ENCODE peak calls at places on chromosome 22, in seven cellular contexts. I, V, F, U, O, R and N are unnamed samples.

GRCh38 chr22:29855611-29856181 is 17.6 kb upstream of the ASCC2 start:
- DNase-seq in O (no peak), I (no peak), F (no peak), V (no peak), U (no peak), R (no peak), N (no peak)

GRCh38 chr22:21074092-21074715 is 28.5 kb downstream of the LRRC74B start:
- DNase-seq in I (no peak), U (peak), V (peak), O (no peak), F (peak), R (peak), N (peak)

GRCh38 chr22:29145321-29146072 is 60.2 kb upstream of the EMID1 start:
- DNase-seq in V (no peak), U (no peak), R (no peak), I (no peak), F (no peak), O (no peak), N (no peak)

GRCh38 chr22:17381237-17381913 is 12.1 kb downstream of the CECR2 start:
- DNase-seq in I (no peak), O (no peak), F (no peak), U (no peak), R (no peak), V (no peak), N (no peak)

GRCh38 chr22:32411388-32411787 is 659 bp downstream of the RTCB start:
- DNase-seq in R (no peak), F (no peak), I (no peak), V (peak), O (no peak), U (no peak), N (peak)

GRCh38 chr22:38230108-38230825 is 28.5 kb downstream of the MAFF start:
- DNase-seq in U (no peak), R (peak), V (no peak), F (peak), I (no peak), O (no peak), N (no peak)

GRCh38 chr22:48489551-48490512 is 1337.8 kb downstream of the BRD1 start:
- DNase-seq in F (peak), V (peak), I (no peak), R (no peak), O (peak), U (no peak), N (no peak)

GRCh38 chr22:26364066-26365015 is 64.7 kb upstream of the ASPHD2 start:
- DNase-seq in O (peak), U (peak), I (peak), R (peak), V (peak), F (peak), N (peak)

GRCh38 chr22:39627208-39627607 is 56.7 kb downstream of the CACNA1I start:
- DNase-seq in F (no peak), O (no peak), R (no peak), V (no peak), U (no peak), I (no peak), N (no peak)

GRCh38 chr22:24516301-24516737 is 21.2 kb downstream of the UPB1 start:
- DNase-seq in I (peak), V (peak), R (no peak), U (no peak), O (no peak), F (peak), N (peak)

GRCh38 chr22:36282078-36282831 is 29.3 kb downstream of the APOL1 start:
- DNase-seq in R (no peak), O (no peak), U (no peak), I (no peak), F (no peak), V (no peak), N (no peak)

GRCh38 chr22:25488244-25489020 is 76.0 kb upstream of the GRK3 start:
- DNase-seq in O (no peak), R (no peak), I (peak), U (peak), F (peak), V (peak), N (peak)

GRCh38 chr22:36853407-36854099 is 7.3 kb upstream of the NCF4 start:
- DNase-seq in I (peak), U (peak), V (peak), O (peak), R (peak), F (peak), N (peak)

GRCh38 chr22:35198738-35199137 is 58.6 kb upstream of the HMGXB4 start:
- DNase-seq in I (no peak), R (no peak), F (no peak), V (no peak), O (no peak), U (no peak), N (no peak)

GRCh38 chr22:19632671-19633148 is 81.6 kb upstream of the SEPTIN5 start:
- DNase-seq in I (no peak), R (no peak), O (no peak), U (no peak), F (peak), V (no peak), N (no peak)

GRCh38 chr22:24440270-24440717 is 12.9 kb downstream of the ADORA2A start:
- DNase-seq in O (no peak), V (no peak), F (no peak), U (no peak), R (no peak), I (no peak), N (no peak)

GRCh38 chr22:45816771-45817170 is 145.1 kb downstream of the ATXN10 start:
- DNase-seq in U (no peak), F (no peak), V (no peak), I (no peak), O (no peak), R (no peak), N (no peak)

GRCh38 chr22:26124991-26125725 is 44.1 kb upstream of the SEZ6L start:
- DNase-seq in I (no peak), R (no peak), V (no peak), O (no peak), F (no peak), U (no peak), N (no peak)

GRCh38 chr22:46104170-46104880 is 46.0 kb upstream of the PPARA start:
- DNase-seq in O (no peak), U (no peak), I (no peak), F (peak), V (no peak), R (no peak), N (no peak)

GRCh38 chr22:22770881-22771280 is 116.7 kb upstream of the IGLL5 start:
- DNase-seq in U (no peak), F (no peak), R (no peak), I (no peak), O (no peak), V (no peak), N (no peak)

GRCh38 chr22:23826510-23827350 is 12.1 kb downstream of the DERL3 start:
- DNase-seq in O (no peak), U (no peak), V (peak), F (peak), I (no peak), R (no peak), N (peak)

GRCh38 chr22:18067548-18068341 is 10.0 kb upstream of the PEX26 start:
- DNase-seq in R (no peak), O (no peak), U (no peak), F (peak), V (no peak), I (no peak), N (no peak)

GRCh38 chr22:50281384-50281760 is 11.2 kb upstream of the MAPK11 start:
- DNase-seq in R (no peak), F (no peak), U (no peak), O (no peak), I (no peak), V (no peak), N (no peak)

GRCh38 chr22:38240734-38241252 is 32.0 kb downstream of the TMEM184B start:
- DNase-seq in F (peak), V (peak), U (peak), O (no peak), R (peak), I (no peak), N (peak)

GRCh38 chr22:27515091-27515523 is 286.4 kb downstream of the MN1 start:
- DNase-seq in I (peak), U (no peak), V (peak), O (no peak), R (no peak), F (no peak), N (no peak)

DNA sequence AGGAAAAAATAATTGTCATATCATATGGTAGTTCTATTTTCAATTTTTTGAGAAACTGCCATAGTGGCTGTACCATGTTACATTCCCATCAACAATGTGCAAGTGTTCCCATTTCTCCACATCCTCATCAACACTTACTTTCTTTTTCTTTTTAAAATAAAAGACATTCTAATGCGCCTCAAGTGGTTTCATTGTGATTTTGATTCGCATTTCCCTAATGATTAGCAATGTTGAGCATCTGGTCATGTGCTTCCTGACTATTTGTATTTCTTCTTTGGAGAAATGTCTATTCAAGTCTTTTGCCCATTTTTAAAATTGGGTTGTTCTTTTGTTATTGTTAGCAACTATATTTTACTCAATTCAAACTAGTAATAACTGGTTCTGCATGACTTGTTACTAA is 8.4 kb downstream of the MCHR1 start:
- DNase-seq in F (no peak), R (no peak), I (no peak), U (no peak), O (no peak), V (no peak), N (no peak)
- TF ChIP-seq CTCF in F (no peak), R (no peak), I (no peak), U (no peak), O (no peak), V (no peak), N (no peak)

GRCh38 chr22:43200555-43200954 is 13.6 kb upstream of the TTLL12 start:
- DNase-seq in F (no peak), O (no peak), V (no peak), U (no peak), I (no peak), R (no peak), N (no peak)

GRCh38 chr22:43198126-43198525 is 11.2 kb upstream of the TTLL12 start:
- DNase-seq in U (no peak), O (no peak), V (no peak), I (no peak), R (no peak), F (no peak), N (no peak)

GRCh38 chr22:43198936-43199335 is 12.0 kb upstream of the TTLL12 start:
- DNase-seq in U (no peak), F (peak), V (no peak), R (no peak), I (no peak), O (no peak), N (no peak)

GRCh38 chr22:43200031-43200430 is 13.1 kb upstream of the TTLL12 start:
- DNase-seq in R (no peak), U (no peak), V (no peak), O (no peak), I (no peak), F (no peak), N (no peak)

DNA sequence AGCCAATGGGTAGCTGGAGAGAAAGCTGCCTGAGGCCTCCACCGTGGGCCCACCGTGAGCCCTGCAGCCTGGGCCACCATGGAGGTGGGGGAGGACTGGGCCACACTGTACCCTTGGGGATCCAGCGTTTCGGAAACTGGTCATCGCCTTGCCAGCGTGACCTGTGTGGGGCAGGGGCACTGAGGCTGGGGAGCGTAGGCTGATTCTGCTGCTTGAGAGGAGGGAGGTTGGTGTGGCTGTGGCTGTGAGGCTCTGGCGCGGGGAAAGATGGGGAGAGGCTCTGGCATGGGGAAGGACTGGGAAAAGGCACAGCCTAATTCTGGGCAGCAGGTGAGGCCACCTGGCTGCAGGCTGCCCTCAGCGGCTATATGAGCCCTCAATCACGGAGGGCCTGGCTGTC is 12.6 kb upstream of the TTLL12 start:
- DNase-seq in R (no peak), F (no peak), O (no peak), I (no peak), V (no peak), U (no peak), N (no peak)
- TF ChIP-seq CTCF in R (no peak), F (no peak), O (no peak), I (no peak), V (no peak), U (no peak), N (no peak)

GRCh38 chr22:43515902-43516301 is 104.1 kb downstream of the MPPED1 start:
- DNase-seq in R (no peak), U (no peak), F (no peak), O (no peak), V (no peak), I (no peak), N (no peak)
- TF ChIP-seq CTCF in R (no peak), U (no peak), F (no peak), O (no peak), V (no peak), I (no peak), N (no peak)

GRCh38 chr22:41367039-41367679 is 14.6 kb upstream of the TEF start:
- DNase-seq in F (peak), U (peak), V (peak), I (peak), O (peak), R (peak), N (peak)
- TF ChIP-seq CTCF in F (peak), U (no peak), V (peak), I (peak), O (no peak), R (peak), N (peak)

DNA sequence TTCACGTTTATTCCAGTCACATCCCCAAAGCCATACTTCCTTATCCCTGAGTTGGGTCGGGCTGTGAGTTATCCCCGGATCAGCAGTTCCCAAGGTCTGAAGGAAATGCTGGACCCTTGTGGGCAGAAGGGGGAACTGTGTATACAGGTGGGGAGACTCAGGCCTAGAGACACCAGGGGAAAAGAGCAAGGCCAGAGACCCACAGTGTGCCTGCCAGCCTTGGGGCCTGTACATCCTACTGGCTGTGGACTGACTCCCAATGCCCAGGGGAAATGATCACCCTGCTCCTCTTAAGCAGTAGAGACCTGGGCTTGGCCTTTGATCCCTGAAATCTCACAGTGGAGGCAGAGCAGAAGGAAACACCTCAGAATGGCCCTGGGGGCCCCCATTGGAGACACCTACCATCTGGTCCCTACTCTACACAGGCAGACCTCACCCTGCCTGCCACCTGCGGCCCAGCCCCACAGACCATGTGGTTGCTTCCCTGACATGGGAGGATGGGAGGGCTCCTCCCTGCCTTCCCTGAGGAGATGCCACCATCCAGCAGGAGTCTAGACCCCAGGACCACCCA is 1.3 kb downstream of the SELENOM start:
- DNase-seq in V (no peak), R (no peak), O (no peak), I (no peak), U (no peak), F (peak), N (no peak)
- TF ChIP-seq CTCF in V (no peak), R (no peak), O (no peak), I (no peak), U (no peak), F (no peak), N (peak)